ENCODE peak calls at places on chromosomes 2 and 18, in ten cellular contexts. One of them, this sample, is unnamed.

GRCh38 chr2:160358051-160358450 is 135.6 kb downstream of the RBMS1 start:
- DNase-seq in activated CD8-positive, alpha-beta memory T cell treated with anti-CD3 and anti-CD28 coated beads for 1 hour: no peak
- DNase-seq in NCI-H187 treated with DMSO at 0.1 percent for 48 hours: no peak
- DNase-seq in 8988T: no peak
- DNase-seq in Peyer's patch: no peak
- DNase-seq in NCI-H524: no peak
- DNase-seq in NCI-H1694: no peak
- DNase-seq in progenitor cell of endocrine pancreas: no peak
- DNase-seq in heart right ventricle: no peak
- DNase-seq in effector memory CD4-positive, alpha-beta T cell: no peak
- DNase-seq in this sample: peak; percentile 71

GRCh38 chr18:24446953-24447537 is 13.4 kb upstream of the HRH4 start:
- DNase-seq in activated CD8-positive, alpha-beta memory T cell treated with anti-CD3 and anti-CD28 coated beads for 1 hour: no peak
- DNase-seq in NCI-H187 treated with DMSO at 0.1 percent for 48 hours: no peak
- DNase-seq in 8988T: no peak
- DNase-seq in Peyer's patch: no peak
- DNase-seq in NCI-H524: peak; percentile 47
- DNase-seq in NCI-H1694: peak; percentile 1
- DNase-seq in progenitor cell of endocrine pancreas: no peak
- DNase-seq in heart right ventricle: no peak
- DNase-seq in effector memory CD4-positive, alpha-beta T cell: no peak
- DNase-seq in this sample: peak; percentile 5

GRCh38 chr2:98454073-98454472 is 9.4 kb downstream of the INPP4A start:
- DNase-seq in activated CD8-positive, alpha-beta memory T cell treated with anti-CD3 and anti-CD28 coated beads for 1 hour: no peak
- DNase-seq in NCI-H187 treated with DMSO at 0.1 percent for 48 hours: no peak
- DNase-seq in 8988T: no peak
- DNase-seq in Peyer's patch: no peak
- DNase-seq in NCI-H524: no peak
- DNase-seq in NCI-H1694: no peak
- DNase-seq in progenitor cell of endocrine pancreas: no peak
- DNase-seq in heart right ventricle: no peak
- DNase-seq in effector memory CD4-positive, alpha-beta T cell: no peak
- DNase-seq in this sample: no peak

GRCh38 chr2:164624296-164624695 is 3.0 kb upstream of the GRB14 start:
- DNase-seq in activated CD8-positive, alpha-beta memory T cell treated with anti-CD3 and anti-CD28 coated beads for 1 hour: no peak
- DNase-seq in NCI-H187 treated with DMSO at 0.1 percent for 48 hours: no peak
- DNase-seq in 8988T: no peak
- DNase-seq in Peyer's patch: no peak
- DNase-seq in NCI-H524: no peak
- DNase-seq in NCI-H1694: no peak
- DNase-seq in progenitor cell of endocrine pancreas: no peak
- DNase-seq in heart right ventricle: no peak
- DNase-seq in effector memory CD4-positive, alpha-beta T cell: no peak
- DNase-seq in this sample: no peak

GRCh38 chr2:150900913-150901312 is 360.8 kb downstream of the RBM43 start:
- DNase-seq in activated CD8-positive, alpha-beta memory T cell treated with anti-CD3 and anti-CD28 coated beads for 1 hour: no peak
- DNase-seq in NCI-H187 treated with DMSO at 0.1 percent for 48 hours: no peak
- DNase-seq in 8988T: no peak
- DNase-seq in Peyer's patch: no peak
- DNase-seq in NCI-H524: no peak
- DNase-seq in NCI-H1694: no peak
- DNase-seq in progenitor cell of endocrine pancreas: no peak
- DNase-seq in heart right ventricle: no peak
- DNase-seq in effector memory CD4-positive, alpha-beta T cell: no peak
- DNase-seq in this sample: no peak

GRCh38 chr2:102065675-102066252 is 74.0 kb downstream of the IL1R2 start:
- DNase-seq in activated CD8-positive, alpha-beta memory T cell treated with anti-CD3 and anti-CD28 coated beads for 1 hour: no peak
- DNase-seq in NCI-H187 treated with DMSO at 0.1 percent for 48 hours: no peak
- DNase-seq in 8988T: no peak
- DNase-seq in Peyer's patch: no peak
- DNase-seq in NCI-H524: no peak
- DNase-seq in NCI-H1694: no peak
- DNase-seq in progenitor cell of endocrine pancreas: no peak
- DNase-seq in heart right ventricle: no peak
- DNase-seq in effector memory CD4-positive, alpha-beta T cell: no peak
- DNase-seq in this sample: peak; percentile 79

GRCh38 chr2:30410217-30410616 is 36.8 kb upstream of the LCLAT1 start:
- DNase-seq in activated CD8-positive, alpha-beta memory T cell treated with anti-CD3 and anti-CD28 coated beads for 1 hour: no peak
- DNase-seq in NCI-H187 treated with DMSO at 0.1 percent for 48 hours: no peak
- DNase-seq in 8988T: no peak
- DNase-seq in Peyer's patch: no peak
- DNase-seq in NCI-H524: no peak
- DNase-seq in NCI-H1694: no peak
- DNase-seq in progenitor cell of endocrine pancreas: no peak
- DNase-seq in heart right ventricle: no peak
- DNase-seq in effector memory CD4-positive, alpha-beta T cell: no peak
- DNase-seq in this sample: peak; percentile 32

GRCh38 chr2:25891672-25892071 is 13.4 kb upstream of the ASXL2 start:
- DNase-seq in activated CD8-positive, alpha-beta memory T cell treated with anti-CD3 and anti-CD28 coated beads for 1 hour: no peak
- DNase-seq in NCI-H187 treated with DMSO at 0.1 percent for 48 hours: no peak
- DNase-seq in 8988T: no peak
- DNase-seq in Peyer's patch: no peak
- DNase-seq in NCI-H524: no peak
- DNase-seq in NCI-H1694: no peak
- DNase-seq in progenitor cell of endocrine pancreas: no peak
- DNase-seq in heart right ventricle: no peak
- DNase-seq in effector memory CD4-positive, alpha-beta T cell: no peak
- DNase-seq in this sample: no peak

GRCh38 chr2:240569998-240570530 is 1.8 kb downstream of the RNPEPL1 start:
- DNase-seq in activated CD8-positive, alpha-beta memory T cell treated with anti-CD3 and anti-CD28 coated beads for 1 hour: no peak
- DNase-seq in NCI-H187 treated with DMSO at 0.1 percent for 48 hours: no peak
- DNase-seq in 8988T: no peak
- DNase-seq in Peyer's patch: peak; percentile 40
- DNase-seq in NCI-H524: no peak
- DNase-seq in NCI-H1694: no peak
- DNase-seq in progenitor cell of endocrine pancreas: no peak
- DNase-seq in heart right ventricle: no peak
- DNase-seq in effector memory CD4-positive, alpha-beta T cell: no peak
- DNase-seq in this sample: no peak

GRCh38 chr2:124343827-124344498 is 318.9 kb downstream of the CNTNAP5 start:
- DNase-seq in activated CD8-positive, alpha-beta memory T cell treated with anti-CD3 and anti-CD28 coated beads for 1 hour: no peak
- DNase-seq in NCI-H187 treated with DMSO at 0.1 percent for 48 hours: no peak
- DNase-seq in 8988T: no peak
- DNase-seq in Peyer's patch: no peak
- DNase-seq in NCI-H524: no peak
- DNase-seq in NCI-H1694: no peak
- DNase-seq in progenitor cell of endocrine pancreas: no peak
- DNase-seq in heart right ventricle: no peak
- DNase-seq in effector memory CD4-positive, alpha-beta T cell: no peak
- DNase-seq in this sample: no peak

GRCh38 chr2:111703759-111704158 is 180.2 kb downstream of the ANAPC1 start:
- DNase-seq in activated CD8-positive, alpha-beta memory T cell treated with anti-CD3 and anti-CD28 coated beads for 1 hour: no peak
- DNase-seq in NCI-H187 treated with DMSO at 0.1 percent for 48 hours: no peak
- DNase-seq in 8988T: no peak
- DNase-seq in Peyer's patch: no peak
- DNase-seq in NCI-H524: no peak
- DNase-seq in NCI-H1694: no peak
- DNase-seq in progenitor cell of endocrine pancreas: no peak
- DNase-seq in heart right ventricle: no peak
- DNase-seq in effector memory CD4-positive, alpha-beta T cell: no peak
- DNase-seq in this sample: no peak

GRCh38 chr2:12774381-12774780 is 57.6 kb downstream of the TRIB2 start:
- DNase-seq in activated CD8-positive, alpha-beta memory T cell treated with anti-CD3 and anti-CD28 coated beads for 1 hour: no peak
- DNase-seq in NCI-H187 treated with DMSO at 0.1 percent for 48 hours: no peak
- DNase-seq in 8988T: no peak
- DNase-seq in Peyer's patch: no peak
- DNase-seq in NCI-H524: no peak
- DNase-seq in NCI-H1694: no peak
- DNase-seq in progenitor cell of endocrine pancreas: no peak
- DNase-seq in heart right ventricle: no peak
- DNase-seq in effector memory CD4-positive, alpha-beta T cell: no peak
- DNase-seq in this sample: no peak